ENCODE peak calls at places on chromosomes 11 and 22, in seven cellular contexts. One of them, this sample, is unnamed. For H3K9me3, the result is how much of the 10 kb centered on the place peaks cover.

GRCh38 chr22:41197046-41197807 is 7.9 kb upstream of the L3MBTL2 start:
- DNase-seq in HCT116: no peak
- DNase-seq in IMR-90: peak
- DNase-seq in spleen: peak
- DNase-seq in breast epithelium: peak
- DNase-seq in prostate gland: peak
- DNase-seq in A549: peak
- DNase-seq in this sample: peak

GRCh38 chr11:130829801-130830562 is 86.3 kb downstream of the SNX19 start:
- DNase-seq in spleen: no peak
- DNase-seq in prostate gland: no peak
- DNase-seq in breast epithelium: no peak
- DNase-seq in HCT116: no peak
- DNase-seq in IMR-90: no peak
- DNase-seq in A549: no peak
- DNase-seq in this sample: peak

GRCh38 chr11:40491341-40491740 is 968.1 kb downstream of the LRRC4C start:
- DNase-seq in IMR-90: no peak
- DNase-seq in HCT116: no peak
- DNase-seq in spleen: no peak
- DNase-seq in prostate gland: no peak
- DNase-seq in breast epithelium: no peak
- DNase-seq in A549: no peak
- DNase-seq in this sample: no peak

GRCh38 chr11:121112498-121113455 is 11.7 kb downstream of the TECTA start:
- DNase-seq in breast epithelium: peak
- DNase-seq in HCT116: peak
- DNase-seq in A549: peak
- DNase-seq in prostate gland: peak
- DNase-seq in spleen: no peak
- DNase-seq in IMR-90: peak
- DNase-seq in this sample: peak

GRCh38 chr11:45102361-45102809 is 44.1 kb upstream of the PRDM11 start:
- DNase-seq in HCT116: no peak
- DNase-seq in A549: no peak
- DNase-seq in IMR-90: no peak
- DNase-seq in breast epithelium: no peak
- DNase-seq in spleen: no peak
- DNase-seq in prostate gland: no peak
- DNase-seq in this sample: no peak

GRCh38 chr11:61505640-61506155 is 2.9 kb upstream of the LRRC10B start:
- DNase-seq in HCT116: no peak
- DNase-seq in A549: no peak
- DNase-seq in IMR-90: no peak
- DNase-seq in prostate gland: no peak
- DNase-seq in spleen: no peak
- DNase-seq in breast epithelium: no peak
- DNase-seq in this sample: no peak

GRCh38 chr11:69442012-69442806 is 39.3 kb upstream of the LINC01488 start:
- DNase-seq in IMR-90: no peak
- DNase-seq in prostate gland: no peak
- DNase-seq in breast epithelium: no peak
- DNase-seq in A549: no peak
- DNase-seq in HCT116: no peak
- DNase-seq in spleen: peak
- DNase-seq in this sample: no peak

GRCh38 chr22:37665487-37665886 is 7.0 kb downstream of the PDXP start:
- DNase-seq in HCT116: no peak
- DNase-seq in A549: no peak
- DNase-seq in spleen: peak
- DNase-seq in prostate gland: no peak
- DNase-seq in breast epithelium: no peak
- DNase-seq in IMR-90: no peak
- DNase-seq in this sample: no peak

GRCh38 chr22:27173530-27173929 is 516.1 kb downstream of the MIAT start:
- DNase-seq in prostate gland: no peak
- DNase-seq in IMR-90: no peak
- DNase-seq in A549: no peak
- DNase-seq in spleen: no peak
- DNase-seq in breast epithelium: no peak
- DNase-seq in HCT116: no peak
- DNase-seq in this sample: no peak

GRCh38 chr11:2289350-2289749 is 12.4 kb downstream of the C11orf21 start:
- DNase-seq in IMR-90: no peak
- DNase-seq in HCT116: no peak
- DNase-seq in prostate gland: no peak
- DNase-seq in spleen: peak
- DNase-seq in breast epithelium: peak
- DNase-seq in A549: no peak
- DNase-seq in this sample: no peak

GRCh38 chr22:30752771-30753170 is 58.1 kb downstream of the OSBP2 start:
- DNase-seq in prostate gland: no peak
- DNase-seq in spleen: no peak
- DNase-seq in breast epithelium: no peak
- DNase-seq in A549: no peak
- DNase-seq in HCT116: no peak
- DNase-seq in IMR-90: no peak
- DNase-seq in this sample: no peak

GRCh38 chr22:38921801-38922200 is 35.6 kb upstream of the APOBEC3A start:
- DNase-seq in prostate gland: no peak
- DNase-seq in HCT116: no peak
- DNase-seq in A549: no peak
- DNase-seq in IMR-90: no peak
- DNase-seq in breast epithelium: no peak
- DNase-seq in spleen: no peak
- DNase-seq in this sample: no peak

GRCh38 chr22:24319451-24319850 is 48.8 kb downstream of the SPECC1L start:
- DNase-seq in IMR-90: peak
- DNase-seq in breast epithelium: no peak
- DNase-seq in HCT116: no peak
- DNase-seq in spleen: no peak
- DNase-seq in A549: no peak
- DNase-seq in prostate gland: no peak
- DNase-seq in this sample: no peak

GRCh38 chr11:31246451-31247165 is 122.9 kb downstream of the DCDC1 start:
- DNase-seq in IMR-90: peak
- DNase-seq in spleen: no peak
- DNase-seq in A549: no peak
- DNase-seq in HCT116: no peak
- DNase-seq in prostate gland: peak
- DNase-seq in breast epithelium: no peak
- DNase-seq in this sample: no peak

GRCh38 chr11:22869325-22869724 is 9.1 kb upstream of the CCDC179 start:
- DNase-seq in breast epithelium: no peak
- DNase-seq in IMR-90: no peak
- DNase-seq in HCT116: no peak
- DNase-seq in spleen: no peak
- DNase-seq in prostate gland: no peak
- DNase-seq in A549: no peak
- DNase-seq in this sample: no peak

GRCh38 chr22:23531283-23531921 is 48.7 kb downstream of the IGLL1 start:
- DNase-seq in IMR-90: no peak
- DNase-seq in prostate gland: no peak
- DNase-seq in HCT116: no peak
- DNase-seq in breast epithelium: no peak
- DNase-seq in spleen: peak
- DNase-seq in A549: no peak
- DNase-seq in this sample: no peak

GRCh38 chr22:42317691-42318547 is 47.5 kb upstream of the TCF20 start:
- DNase-seq in breast epithelium: no peak
- DNase-seq in A549: no peak
- DNase-seq in IMR-90: no peak
- DNase-seq in HCT116: no peak
- DNase-seq in spleen: no peak
- DNase-seq in prostate gland: peak
- DNase-seq in this sample: peak

GRCh38 chr11:34174411-34175041 is 69.1 kb downstream of the NAT10 start:
- DNase-seq in IMR-90: peak
- DNase-seq in prostate gland: peak
- DNase-seq in A549: peak
- DNase-seq in HCT116: peak
- DNase-seq in spleen: peak
- DNase-seq in breast epithelium: peak
- DNase-seq in this sample: peak

GRCh38 chr11:28621648-28622215 is 513.5 kb downstream of the METTL15 start:
- DNase-seq in HCT116: no peak
- DNase-seq in IMR-90: peak
- DNase-seq in spleen: no peak
- DNase-seq in prostate gland: no peak
- DNase-seq in breast epithelium: no peak
- DNase-seq in A549: no peak
- DNase-seq in this sample: no peak

GRCh38 chr11:35711173-35711910 is 48.8 kb downstream of the TRIM44 start:
- DNase-seq in prostate gland: no peak
- DNase-seq in spleen: no peak
- DNase-seq in A549: no peak
- DNase-seq in IMR-90: no peak
- DNase-seq in breast epithelium: no peak
- DNase-seq in HCT116: no peak
- DNase-seq in this sample: no peak

GRCh38 chr11:65301491-65302329 is 13.0 kb upstream of the CDC42EP2 start:
- DNase-seq in HCT116: no peak
- DNase-seq in breast epithelium: no peak
- DNase-seq in A549: no peak
- DNase-seq in spleen: peak
- DNase-seq in IMR-90: peak
- DNase-seq in prostate gland: no peak
- DNase-seq in this sample: peak

GRCh38 chr22:23375031-23375827 is 194.9 kb downstream of the BCR start:
- DNase-seq in breast epithelium: no peak
- DNase-seq in A549: no peak
- DNase-seq in IMR-90: no peak
- DNase-seq in spleen: no peak
- DNase-seq in HCT116: no peak
- DNase-seq in prostate gland: no peak
- DNase-seq in this sample: no peak

GRCh38 chr22:44181912-44182590 is 1.3 kb downstream of the PARVG start:
- DNase-seq in HCT116: no peak
- DNase-seq in prostate gland: no peak
- DNase-seq in spleen: peak
- DNase-seq in breast epithelium: no peak
- DNase-seq in A549: no peak
- DNase-seq in IMR-90: no peak
- DNase-seq in this sample: no peak

GRCh38 chr22:47197735-47198500 is 435.5 kb downstream of the TBC1D22A start:
- DNase-seq in breast epithelium: no peak
- DNase-seq in IMR-90: no peak
- DNase-seq in A549: no peak
- DNase-seq in prostate gland: no peak
- DNase-seq in spleen: peak
- DNase-seq in HCT116: no peak
- DNase-seq in this sample: no peak
- H3K9me3 ChIP-seq in breast epithelium: under half
- H3K9me3 ChIP-seq in IMR-90: under half
- H3K9me3 ChIP-seq in A549: under half
- H3K9me3 ChIP-seq in prostate gland: under half
- H3K9me3 ChIP-seq in spleen: under half
- H3K9me3 ChIP-seq in HCT116: under half
- H3K9me3 ChIP-seq in this sample: under half

GRCh38 chr11:111395081-111395480 is 16.0 kb upstream of the POU2AF1 start:
- DNase-seq in HCT116: no peak
- DNase-seq in prostate gland: no peak
- DNase-seq in A549: no peak
- DNase-seq in spleen: peak
- DNase-seq in IMR-90: no peak
- DNase-seq in breast epithelium: no peak
- DNase-seq in this sample: no peak
- TF ChIP-seq POLR2A in HCT116: no peak
- TF ChIP-seq POLR2A in prostate gland: no peak
- TF ChIP-seq POLR2A in A549: no peak
- TF ChIP-seq POLR2A in spleen: no peak
- TF ChIP-seq POLR2A in IMR-90: no peak
- TF ChIP-seq POLR2A in breast epithelium: no peak
- TF ChIP-seq POLR2A in this sample: no peak

GRCh38 chr22:50729391-50730012 is 8.5 kb upstream of the ACR start:
- DNase-seq in HCT116: no peak
- DNase-seq in spleen: peak
- DNase-seq in breast epithelium: peak
- DNase-seq in A549: no peak
- DNase-seq in IMR-90: no peak
- DNase-seq in prostate gland: no peak
- DNase-seq in this sample: peak
- TF ChIP-seq CTCF in HCT116: no peak
- TF ChIP-seq CTCF in spleen: no peak
- TF ChIP-seq CTCF in breast epithelium: no peak
- TF ChIP-seq CTCF in A549: no peak
- TF ChIP-seq CTCF in IMR-90: no peak
- TF ChIP-seq CTCF in prostate gland: no peak
- TF ChIP-seq CTCF in this sample: no peak

GRCh38 chr22:47442821-47443220 is 680.4 kb downstream of the TBC1D22A start:
- DNase-seq in A549: no peak
- DNase-seq in breast epithelium: no peak
- DNase-seq in spleen: no peak
- DNase-seq in HCT116: no peak
- DNase-seq in IMR-90: no peak
- DNase-seq in prostate gland: no peak
- DNase-seq in this sample: no peak

GRCh38 chr22:47437110-47437509 is 674.7 kb downstream of the TBC1D22A start:
- DNase-seq in spleen: no peak
- DNase-seq in breast epithelium: no peak
- DNase-seq in prostate gland: no peak
- DNase-seq in HCT116: no peak
- DNase-seq in A549: no peak
- DNase-seq in IMR-90: no peak
- DNase-seq in this sample: no peak

GRCh38 chr22:47437636-47438035 is 675.2 kb downstream of the TBC1D22A start:
- DNase-seq in breast epithelium: no peak
- DNase-seq in spleen: no peak
- DNase-seq in HCT116: no peak
- DNase-seq in IMR-90: no peak
- DNase-seq in A549: no peak
- DNase-seq in prostate gland: no peak
- DNase-seq in this sample: no peak

GRCh38 chr22:47435826-47436225 is 673.4 kb downstream of the TBC1D22A start:
- DNase-seq in spleen: no peak
- DNase-seq in HCT116: no peak
- DNase-seq in breast epithelium: no peak
- DNase-seq in IMR-90: no peak
- DNase-seq in A549: no peak
- DNase-seq in prostate gland: no peak
- DNase-seq in this sample: no peak

DNA sequence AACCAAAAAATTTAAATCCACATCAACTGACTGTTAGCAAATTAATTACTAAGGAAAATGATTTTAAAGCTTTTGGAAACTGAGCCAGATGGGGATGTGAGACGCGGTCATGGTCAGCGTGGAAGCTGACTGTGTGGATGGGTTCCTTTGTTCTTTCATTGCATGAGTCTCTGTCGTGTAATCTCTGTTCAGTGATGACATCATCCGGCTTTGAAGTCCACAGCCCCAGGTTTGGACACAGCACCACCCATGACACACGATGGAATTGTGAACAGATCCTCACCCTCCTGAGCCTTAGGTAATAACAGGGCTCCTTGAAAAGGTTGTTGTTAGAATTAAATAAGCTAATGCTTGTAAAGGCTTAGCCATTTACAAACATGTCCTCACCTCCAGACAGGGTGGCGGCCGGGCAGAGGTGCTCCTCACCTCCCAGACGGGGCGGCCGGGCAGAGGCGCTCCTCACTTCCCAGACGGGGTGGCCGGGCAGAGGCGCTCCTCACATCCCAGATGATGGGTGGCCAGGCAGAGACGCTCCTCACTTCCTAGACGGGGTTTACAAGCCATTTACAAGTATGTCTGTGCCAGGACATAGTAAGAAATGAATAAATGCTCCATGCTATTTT is 677.3 kb downstream of the TBC1D22A start:
- DNase-seq in breast epithelium: no peak
- DNase-seq in spleen: no peak
- DNase-seq in prostate gland: no peak
- DNase-seq in HCT116: no peak
- DNase-seq in A549: no peak
- DNase-seq in IMR-90: no peak
- DNase-seq in this sample: no peak
- H3K9me3 ChIP-seq in breast epithelium: under half
- H3K9me3 ChIP-seq in spleen: half or more
- H3K9me3 ChIP-seq in prostate gland: under half
- H3K9me3 ChIP-seq in HCT116: under half
- H3K9me3 ChIP-seq in A549: under half
- H3K9me3 ChIP-seq in IMR-90: under half
- H3K9me3 ChIP-seq in this sample: under half

This sample was measured in transverse colon.